ENCODE peak calls at places on chromosomes 7 and 10, in nine cellular contexts. P, N, T, C, R, W, U, D and A are unnamed samples.

GRCh38 chr10:116699783-116700150 is 42.6 kb downstream of the HSPA12A start:
- DNase-seq in P (no peak), N (no peak), T (peak; percentile 29), C (no peak), R (no peak), W (no peak), U (no peak), D (no peak), A (no peak)

GRCh38 chr7:7567898-7568531 is 1.3 kb downstream of the MIOS start:
- DNase-seq in P (no peak), N (no peak), T (no peak), C (no peak), R (no peak), W (no peak), U (no peak), D (no peak), A (no peak)

GRCh38 chr10:9018844-9019173 is 964.3 kb downstream of the GATA3 start:
- DNase-seq in P (no peak), N (no peak), T (no peak), C (no peak), R (no peak), W (no peak), U (no peak), D (no peak), A (no peak)

GRCh38 chr10:47376522-47377220 is 7.4 kb downstream of the ZNF488 start:
- DNase-seq in P (no peak), N (no peak), T (no peak), C (no peak), R (no peak), W (no peak), U (no peak), D (no peak), A (no peak)

GRCh38 chr10:16440396-16441105 is 3.7 kb downstream of the PTER start:
- DNase-seq in P (no peak), N (no peak), T (no peak), C (no peak), R (no peak), W (no peak), U (no peak), D (no peak), A (no peak)

GRCh38 chr10:130553846-130554245 is 417.7 kb downstream of the GLRX3 start:
- DNase-seq in P (no peak), N (no peak), T (no peak), C (no peak), R (no peak), W (no peak), U (no peak), D (no peak), A (no peak)

GRCh38 chr7:150942591-150943452 is 35.3 kb downstream of the KCNH2 start:
- DNase-seq in P (no peak), N (no peak), T (no peak), C (no peak), R (no peak), W (no peak), U (no peak), D (no peak), A (no peak)

GRCh38 chr7:155460926-155461613 is 3.1 kb downstream of the EN2 start:
- DNase-seq in P (no peak), N (no peak), T (no peak), C (no peak), R (no peak), W (no peak), U (no peak), D (no peak), A (no peak)

GRCh38 chr10:96017227-96017687 is 26.1 kb upstream of the CCNJ start:
- DNase-seq in P (peak; percentile 10), N (peak; percentile 36), T (no peak), C (peak; percentile 6), R (peak; percentile 64), W (peak; percentile 48), U (peak; percentile 15), D (no peak), A (peak; percentile 38)

GRCh38 chr7:24729365-24730017 is 27.8 kb downstream of the GSDME start:
- DNase-seq in P (no peak), N (no peak), T (no peak), C (no peak), R (no peak), W (no peak), U (no peak), D (no peak), A (no peak)

GRCh38 chr7:68321076-68321639 is 1277.1 kb upstream of the AUTS2 start:
- DNase-seq in P (no peak), N (no peak), T (no peak), C (no peak), R (peak; percentile 5), W (no peak), U (no peak), D (no peak), A (no peak)

GRCh38 chr10:107914450-107915276 is 750.2 kb upstream of the SORCS1 start:
- DNase-seq in P (peak; percentile 6), N (peak; percentile 69), T (no peak), C (no peak), R (no peak), W (no peak), U (no peak), D (no peak), A (no peak)

GRCh38 chr7:20158684-20159083 is 58.5 kb downstream of the MACC1 start:
- DNase-seq in P (no peak), N (no peak), T (no peak), C (no peak), R (no peak), W (no peak), U (no peak), D (no peak), A (no peak)

GRCh38 chr10:4247379-4247778 is 462.4 kb upstream of the KLF6 start:
- DNase-seq in P (no peak), N (no peak), T (no peak), C (no peak), R (no peak), W (no peak), U (no peak), D (no peak), A (no peak)

GRCh38 chr7:469591-469961 is 50.1 kb downstream of the PDGFA start:
- DNase-seq in P (no peak), N (no peak), T (no peak), C (no peak), R (no peak), W (no peak), U (no peak), D (no peak), A (no peak)

GRCh38 chr10:11232222-11232961 is 214.7 kb downstream of the CELF2 start:
- DNase-seq in P (no peak), N (no peak), T (no peak), C (no peak), R (no peak), W (no peak), U (no peak), D (no peak), A (no peak)

GRCh38 chr10:58791137-58791536 is 278.5 kb downstream of the BICC1 start:
- DNase-seq in P (no peak), N (no peak), T (no peak), C (no peak), R (no peak), W (no peak), U (no peak), D (no peak), A (no peak)

GRCh38 chr7:152756126-152756525 is 3.4 kb upstream of the ACTR3B start:
- DNase-seq in P (no peak), N (no peak), T (no peak), C (no peak), R (no peak), W (no peak), U (no peak), D (no peak), A (no peak)

GRCh38 chr10:7886056-7886455 is 67.8 kb downstream of the TAF3 start:
- DNase-seq in P (no peak), N (no peak), T (no peak), C (no peak), R (no peak), W (no peak), U (no peak), D (no peak), A (no peak)

GRCh38 chr7:108016841-108017775 is 14.1 kb upstream of the LAMB1 start:
- DNase-seq in P (no peak), N (no peak), T (no peak), C (no peak), R (peak; percentile 35), W (no peak), U (no peak), D (no peak), A (no peak)

GRCh38 chr10:4240641-4241197 is 455.7 kb upstream of the KLF6 start:
- DNase-seq in P (no peak), N (no peak), T (no peak), C (peak; percentile 69), R (peak; percentile 51), W (peak; percentile 85), U (peak; percentile 48), D (no peak), A (no peak)

GRCh38 chr7:93515144-93515543 is 59.4 kb downstream of the CALCR start:
- DNase-seq in P (no peak), N (no peak), T (no peak), C (no peak), R (no peak), W (no peak), U (no peak), D (no peak), A (no peak)

GRCh38 chr10:58334817-58335305 is at the start of gene UBE2D1:
- DNase-seq in P (peak; percentile 65), N (peak; percentile 91), T (peak; percentile 58), C (no peak), R (peak; percentile 88), W (no peak), U (peak; percentile 33), D (peak; percentile 70), A (peak; percentile 47)

GRCh38 chr10:18185621-18186020 is 45.4 kb downstream of the CACNB2 start:
- DNase-seq in P (no peak), N (no peak), T (no peak), C (no peak), R (no peak), W (no peak), U (no peak), D (no peak), A (no peak)

GRCh38 chr7:68249611-68250010 is 1253.0 kb downstream of the TYW1 start:
- DNase-seq in P (no peak), N (no peak), T (no peak), C (no peak), R (no peak), W (no peak), U (no peak), D (no peak), A (no peak)

GRCh38 chr10:73478636-73479035 is 17.2 kb downstream of the PPP3CB start:
- DNase-seq in P (no peak), N (no peak), T (no peak), C (no peak), R (no peak), W (no peak), U (no peak), D (no peak), A (no peak)

GRCh38 chr7:22979861-22980260 is 34.1 kb downstream of the HYCC1 start:
- DNase-seq in P (no peak), N (no peak), T (no peak), C (no peak), R (no peak), W (no peak), U (no peak), D (no peak), A (no peak)

GRCh38 chr10:10722422-10722821 is 295.2 kb upstream of the CELF2 start:
- DNase-seq in P (no peak), N (no peak), T (no peak), C (no peak), R (no peak), W (no peak), U (no peak), D (no peak), A (no peak)

GRCh38 chr10:6204063-6204340 is 1.3 kb downstream of the PFKFB3 start:
- DNase-seq in P (no peak), N (peak; percentile 65), T (no peak), C (no peak), R (peak; percentile 22), W (no peak), U (no peak), D (no peak), A (no peak)

GRCh38 chr7:121530251-121531174 is 134.4 kb upstream of the FAM3C start:
- DNase-seq in P (peak; percentile 12), N (no peak), T (no peak), C (peak; percentile 96), R (peak; percentile 89), W (peak; percentile 72), U (peak; percentile 52), D (no peak), A (peak; percentile 97)

GRCh38 chr7:95213809-95214492 is 110.4 kb downstream of the PON1 start:
- DNase-seq in P (no peak), N (no peak), T (peak; percentile 37), C (peak; percentile 99), R (peak; percentile 44), W (no peak), U (no peak), D (no peak), A (no peak)